ENCODE peak calls at places on chromosomes 5 and 9, in four cellular contexts. J is CD4-positive, alpha-beta T cell; P is BJ; R is body of pancreas. H is an unnamed sample.

GRCh38 chr5:67020231-67020630 is 176.4 kb downstream of the CD180 start:
- DNase-seq in P (no peak), J (no peak), R (no peak), H (no peak)

GRCh38 chr9:4320021-4320420 is 20.2 kb upstream of the GLIS3 start:
- DNase-seq in R (no peak), J (no peak), P (no peak), H (no peak)

GRCh38 chr9:13269589-13270452 is 9.7 kb downstream of the MPDZ start:
- DNase-seq in P (no peak), J (no peak), R (no peak), H (no peak)

GRCh38 chr9:86557063-86557766 is 203.0 kb upstream of the TUT7 start:
- DNase-seq in J (no peak), R (peak; percentile 9), P (peak; percentile 65), H (no peak)

GRCh38 chr5:17127743-17128231 is 89.6 kb upstream of the BASP1 start:
- DNase-seq in P (peak; percentile 82), R (no peak), J (no peak), H (no peak)

GRCh38 chr9:137945581-137945980 is 68.0 kb downstream of the CACNA1B start:
- DNase-seq in P (no peak), R (no peak), J (no peak), H (no peak)

GRCh38 chr5:31096238-31096865 is 97.1 kb upstream of the CDH6 start:
- DNase-seq in J (no peak), P (peak; percentile 30), R (no peak), H (no peak)

GRCh38 chr9:18795947-18796705 is 236.9 kb downstream of the SAXO1 start:
- DNase-seq in J (no peak), P (peak; percentile 28), R (no peak), H (no peak)

GRCh38 chr5:60993875-60994571 is 49.0 kb downstream of the NDUFAF2 start:
- DNase-seq in R (no peak), J (no peak), P (no peak), H (no peak)

GRCh38 chr5:163569284-163569683 is 63.9 kb downstream of the MAT2B start:
- DNase-seq in R (no peak), J (no peak), P (no peak), H (no peak)
- TF ChIP-seq CTCF in R (no peak), J (no peak), P (no peak), H (no peak)

GRCh38 chr5:168291961-168292782 is 727 bp downstream of the WWC1 start:
- DNase-seq in R (peak; percentile 50), J (no peak), P (no peak), H (no peak)
- TF ChIP-seq CTCF in R (no peak), J (no peak), P (peak; percentile 32), H (no peak)

GRCh38 chr5:36414869-36415282 is 113.2 kb upstream of the RANBP3L start:
- DNase-seq in P (no peak), J (no peak), R (no peak), H (no peak)
- TF ChIP-seq CTCF in P (peak; percentile 46), J (peak; percentile 20), R (peak; percentile 26), H (no peak)

GRCh38 chr5:95850391-95850894 is 27.9 kb upstream of the GLRX start:
- DNase-seq in P (no peak), J (no peak), R (peak; percentile 80), H (no peak)

GRCh38 chr5:95848701-95849100 is 26.2 kb upstream of the GLRX start:
- DNase-seq in R (no peak), J (no peak), P (no peak), H (no peak)

GRCh38 chr5:95845401-95845800 is 22.9 kb upstream of the GLRX start:
- DNase-seq in J (no peak), P (no peak), R (no peak), H (no peak)

GRCh38 chr5:95846554-95847260 is 24.2 kb upstream of the GLRX start:
- DNase-seq in P (no peak), R (peak; percentile 79), J (peak; percentile 54), H (peak; percentile 79)

DNA sequence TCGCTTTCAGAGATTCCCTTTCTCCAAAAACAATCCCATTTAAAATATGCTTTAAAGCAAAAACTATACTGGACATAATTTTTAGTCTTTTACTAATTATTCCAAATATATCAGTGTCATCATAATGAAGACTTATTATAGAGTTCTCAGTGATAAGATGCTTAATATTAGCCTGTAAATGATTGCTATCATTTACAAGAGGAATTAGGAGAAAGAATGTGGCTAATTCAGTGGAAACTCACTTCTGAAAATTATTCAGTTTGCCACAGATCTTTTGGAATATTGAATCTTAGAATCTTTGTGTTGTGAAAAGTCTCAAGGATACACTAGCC is 24.7 kb upstream of the GLRX start:
- DNase-seq in P (no peak), R (no peak), J (no peak), H (no peak)
- TF ChIP-seq CTCF in P (no peak), R (no peak), J (no peak), H (peak; percentile 56)

DNA sequence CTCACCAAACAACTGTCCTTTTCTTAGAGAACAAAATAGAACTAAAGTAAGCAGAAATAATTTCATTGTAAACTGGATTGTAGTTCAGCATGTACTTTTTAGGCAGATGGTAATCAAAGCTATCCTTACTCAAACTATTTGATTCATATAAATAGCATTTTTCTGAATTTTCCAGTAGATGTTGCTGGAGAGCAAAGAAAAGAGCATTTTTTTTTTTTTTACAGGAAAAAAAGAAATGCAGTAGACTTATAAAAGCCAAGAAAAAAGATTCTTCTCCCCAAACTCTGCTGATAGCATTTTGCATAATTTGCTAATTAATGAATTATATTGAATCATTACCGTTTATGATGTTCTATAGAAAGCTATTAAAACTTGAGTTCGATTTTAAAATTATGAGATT is 715.3 kb upstream of the WWC1 start:
- DNase-seq in J (no peak), R (no peak), P (no peak), H (no peak)
- TF ChIP-seq CTCF in J (no peak), R (no peak), P (no peak), H (no peak)